ENCODE peak calls at places on chromosomes 2 and 18, in four cellular contexts. C, K, S and P are unnamed samples.

GRCh38 chr18:6414118-6414722 is 491 bp downstream of the L3MBTL4 start:
- DNase-seq in C (no peak), K (peak; percentile 63), S (no peak), P (peak; percentile 35)

GRCh38 chr2:190343500-190344274 is at the start of gene INPP1:
- DNase-seq in C (peak; percentile 31), K (peak; percentile 54), S (peak; percentile 55), P (peak; percentile 76)

GRCh38 chr2:38076710-38077430 is 919 bp upstream of the CYP1B1 start:
- DNase-seq in C (peak; percentile 87), K (peak; percentile 59), S (peak; percentile 81), P (no peak)

GRCh38 chr2:88831792-88832248 is 140.3 kb downstream of the RPIA start:
- DNase-seq in C (peak; percentile 49), K (no peak), S (peak; percentile 40), P (peak; percentile 57)

GRCh38 chr2:128162266-128162665 is 71.3 kb downstream of the UGGT1 start:
- DNase-seq in C (no peak), K (no peak), S (no peak), P (no peak)

GRCh38 chr2:129734343-129735034 is 245.0 kb upstream of the RAB6C start:
- DNase-seq in C (no peak), K (no peak), S (no peak), P (no peak)

GRCh38 chr2:191696001-191696400 is 18.1 kb downstream of the NABP1 start:
- DNase-seq in C (no peak), K (no peak), S (peak; percentile 28), P (no peak)

GRCh38 chr18:54261894-54262293 is 7.4 kb upstream of the POLI start:
- DNase-seq in C (no peak), K (no peak), S (no peak), P (no peak)

GRCh38 chr2:224909885-224910517 is 132.3 kb downstream of the DOCK10 start:
- DNase-seq in C (no peak), K (peak; percentile 67), S (no peak), P (no peak)

GRCh38 chr2:9767656-9768281 is 75.5 kb upstream of the TAF1B start:
- DNase-seq in C (no peak), K (peak; percentile 43), S (no peak), P (no peak)

GRCh38 chr2:23409246-23409645 is 24.3 kb downstream of the KLHL29 start:
- DNase-seq in C (peak; percentile 3), K (no peak), S (no peak), P (peak; percentile 53)

GRCh38 chr2:200077210-200077650 is 121.8 kb downstream of the MAIP1 start:
- DNase-seq in C (no peak), K (no peak), S (no peak), P (no peak)

GRCh38 chr18:50424877-50425690 is 50.2 kb downstream of the SKA1 start:
- DNase-seq in C (no peak), K (no peak), S (peak; percentile 15), P (no peak)

GRCh38 chr2:127927415-127927814 is 41.7 kb upstream of the AMMECR1L start:
- DNase-seq in C (no peak), K (no peak), S (no peak), P (no peak)

GRCh38 chr2:221422516-221423211 is 149.4 kb downstream of the EPHA4 start:
- DNase-seq in C (no peak), K (no peak), S (no peak), P (no peak)

GRCh38 chr18:6161549-6161948 is 253.2 kb downstream of the L3MBTL4 start:
- DNase-seq in C (no peak), K (no peak), S (no peak), P (no peak)

GRCh38 chr2:148130571-148130970 is 109.7 kb downstream of the MBD5 start:
- DNase-seq in C (no peak), K (no peak), S (no peak), P (no peak)

GRCh38 chr18:75205760-75206109 is 3.2 kb downstream of the PTGR3 start:
- DNase-seq in C (no peak), K (no peak), S (no peak), P (no peak)

GRCh38 chr2:177036754-177037153 is 175.8 kb upstream of the HNRNPA3 start:
- DNase-seq in C (no peak), K (no peak), S (no peak), P (no peak)

GRCh38 chr2:80545420-80546192 is 241.1 kb upstream of the LRRTM1 start:
- DNase-seq in C (no peak), K (no peak), S (no peak), P (no peak)

GRCh38 chr2:158194229-158194628 is 92.6 kb downstream of the UPP2 start:
- DNase-seq in C (no peak), K (no peak), S (no peak), P (no peak)

GRCh38 chr2:218216674-218217365 is at the start of gene ARPC2:
- DNase-seq in C (peak; percentile 93), K (peak; percentile 92), S (peak; percentile 97), P (peak; percentile 91)

GRCh38 chr2:218219934-218220333 is 2.9 kb downstream of the ARPC2 start:
- DNase-seq in C (no peak), K (no peak), S (no peak), P (no peak)

GRCh38 chr2:218217366-218218309 is 649 bp downstream of the ARPC2 start:
- DNase-seq in C (peak; percentile 30), K (peak; percentile 57), S (peak; percentile 35), P (peak; percentile 47)

GRCh38 chr2:218216336-218216673 is 684 bp upstream of the ARPC2 start:
- DNase-seq in C (no peak), K (no peak), S (no peak), P (no peak)

GRCh38 chr2:218218409-218219185 is 1.6 kb downstream of the ARPC2 start:
- DNase-seq in C (no peak), K (no peak), S (peak; percentile 10), P (no peak)
- H3K4me3 ChIP-seq in C (peak overlapping the region; percentile 76), K (peak overlapping the region; percentile 100), S (peak overlapping the region; percentile 86), P (peak overlapping the region; percentile 93)

GRCh38 chr2:236599059-236599458 is 29.4 kb downstream of the ACKR3 start:
- DNase-seq in C (no peak), K (no peak), S (no peak), P (no peak)
- H3K27ac ChIP-seq in C (no peak overlapping the region), K (no peak overlapping the region), S (no peak overlapping the region), P (no peak overlapping the region)

DNA sequence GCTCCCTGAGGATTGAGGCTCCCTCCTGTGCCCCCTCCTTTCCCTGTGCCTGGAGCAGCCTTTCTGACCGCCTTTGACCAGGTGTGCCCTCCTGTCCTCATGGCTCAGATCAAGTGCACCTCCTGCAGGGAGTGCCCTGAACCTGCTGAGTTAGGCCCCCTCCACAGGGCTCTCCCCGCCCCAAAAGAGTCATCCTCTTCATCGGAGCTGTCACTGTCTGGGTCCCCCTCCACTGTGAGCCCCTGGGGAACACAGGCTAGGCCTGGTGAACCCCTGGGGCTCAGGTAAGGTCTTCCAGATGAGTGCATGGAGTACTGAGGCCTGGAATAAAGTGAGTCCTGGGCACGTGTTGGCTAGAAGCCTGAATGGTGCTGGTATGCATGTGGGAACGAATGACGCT is 173.5 kb downstream of the INHBB start:
- DNase-seq in C (no peak), K (no peak), S (no peak), P (no peak)
- H3K27me3 ChIP-seq in C (no peaks in the 10 kb centered on the region), K (no peaks in the 10 kb centered on the region), S (no peaks in the 10 kb centered on the region), P (no peaks in the 10 kb centered on the region)

GRCh38 chr2:25276569-25277465 is 64.9 kb downstream of the DNMT3A start:
- DNase-seq in C (no peak), K (no peak), S (no peak), P (peak; percentile 72)
- H3K4me3 ChIP-seq in C (no peak overlapping the region), K (peak overlapping the region; percentile 55), S (no peak overlapping the region), P (peak overlapping the region; percentile 28)

GRCh38 chr2:19642501-19642900 is 259.3 kb downstream of the TTC32 start:
- DNase-seq in C (no peak), K (no peak), S (no peak), P (no peak)
- H3K27ac ChIP-seq in C (no peak overlapping the region), K (no peak overlapping the region), S (no peak overlapping the region), P (no peak overlapping the region)

GRCh38 chr2:240229005-240229404 is 88.5 kb upstream of the OTOS start:
- DNase-seq in C (no peak), K (no peak), S (no peak), P (no peak)

GRCh38 chr2:240229603-240230423 is 89.4 kb upstream of the OTOS start:
- DNase-seq in C (no peak), K (peak; percentile 10), S (no peak), P (peak; percentile 7)

GRCh38 chr2:240226672-240227537 is 86.4 kb upstream of the OTOS start:
- DNase-seq in C (no peak), K (peak; percentile 10), S (no peak), P (no peak)

GRCh38 chr2:240225660-240226475 is 85.4 kb upstream of the OTOS start:
- DNase-seq in C (no peak), K (peak; percentile 19), S (no peak), P (no peak)

DNA sequence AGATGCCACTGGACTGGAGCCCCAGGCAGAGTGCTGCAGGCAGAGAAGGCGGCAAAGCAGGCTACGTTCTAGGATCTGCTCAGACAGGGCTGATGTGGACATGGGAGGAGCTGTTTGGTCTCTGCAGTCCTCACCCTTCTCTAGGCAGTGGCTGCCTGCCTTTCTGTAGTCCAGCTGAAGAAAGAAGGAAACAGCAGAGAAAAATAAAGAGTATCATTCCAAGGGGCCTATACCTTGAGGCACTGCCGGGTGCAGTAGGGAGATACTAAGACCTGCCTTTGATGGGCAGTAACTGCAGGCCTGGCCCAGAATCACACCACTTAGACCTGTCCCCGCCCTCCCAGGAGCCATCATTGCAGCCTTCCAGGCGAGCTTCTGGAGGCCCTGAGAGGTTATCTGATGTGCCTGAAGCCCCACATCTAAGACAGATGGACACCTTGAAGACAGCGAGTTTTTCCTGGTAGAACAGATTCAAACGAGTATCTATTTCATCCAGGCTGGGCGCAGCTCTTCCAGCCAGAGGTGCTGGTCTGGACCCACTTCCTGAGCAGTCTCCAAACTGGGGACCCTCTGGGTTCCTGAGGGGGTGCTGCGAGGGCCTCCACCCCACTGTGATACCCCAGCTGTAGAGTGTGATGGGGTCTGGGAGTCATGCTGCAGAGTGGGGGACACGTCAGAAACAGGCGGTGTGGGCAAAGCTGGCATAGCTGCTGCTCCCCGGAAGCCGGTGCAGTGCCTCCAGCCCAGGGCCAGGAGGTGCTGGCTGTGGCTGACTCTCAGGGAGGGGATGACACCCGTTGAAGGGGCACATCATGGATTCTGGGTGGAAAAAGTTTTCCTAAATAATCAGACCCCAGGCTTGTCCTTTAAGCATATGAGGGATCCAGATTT is 87.3 kb upstream of the OTOS start:
- DNase-seq in C (no peak), K (peak; percentile 24), S (no peak), P (peak; percentile 14)
- H3K27me3 ChIP-seq in C (no peaks in the 10 kb centered on the region), K (no peaks in the 10 kb centered on the region), S (peaks cover 11% of the 10 kb centered on the region), P (no peaks in the 10 kb centered on the region)

DNA sequence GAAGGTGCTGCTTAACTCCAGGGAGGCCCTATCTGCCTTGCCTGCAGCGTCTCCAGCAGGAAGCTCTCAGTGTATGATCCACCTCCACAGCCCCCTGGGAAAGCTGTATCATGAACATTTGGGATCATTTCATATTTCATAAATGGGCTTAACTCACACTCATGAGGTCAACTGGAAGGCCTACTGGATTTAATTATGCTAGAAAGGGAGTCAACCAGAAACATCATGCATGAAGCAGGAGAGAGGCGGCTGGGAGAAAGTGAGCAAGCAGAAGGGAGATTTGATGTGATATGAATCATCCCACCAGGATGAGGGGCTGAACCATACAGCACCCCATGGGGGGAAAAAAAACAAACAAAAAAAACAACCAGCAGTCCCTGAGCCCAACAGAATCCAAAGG is 537.7 kb downstream of the TNS1 start:
- DNase-seq in C (no peak), K (no peak), S (no peak), P (no peak)
- H3K4me3 ChIP-seq in C (no peak overlapping the region), K (no peak overlapping the region), S (no peak overlapping the region), P (no peak overlapping the region)

GRCh38 chr2:108971661-108972566 is 17.1 kb downstream of the EDAR start:
- DNase-seq in C (no peak), K (no peak), S (no peak), P (no peak)
- H3K27ac ChIP-seq in C (no peak overlapping the region), K (no peak overlapping the region), S (no peak overlapping the region), P (no peak overlapping the region)